ENCODE peak calls at places on chromosomes 4 and X, in seven cellular contexts. R, W, J, D, C, U and T are unnamed samples.

GRCh38 chr4:55635282-55635681 is 816 bp downstream of the NMU start:
- DNase-seq in C (peak), J (peak), R (no peak), D (no peak), W (no peak), U (no peak), T (no peak)

GRCh38 chr4:32010221-32010620 is 1290.1 kb downstream of the PCDH7 start:
- DNase-seq in R (no peak), C (no peak), W (no peak), D (no peak), J (no peak), U (no peak), T (no peak)

GRCh38 chr4:73259552-73260140 is 1.0 kb upstream of the ANKRD17 start:
- DNase-seq in J (no peak), D (no peak), C (peak), R (no peak), W (peak), U (no peak), T (no peak)

GRCh38 chrX:109714340-109714958 is 18.6 kb downstream of the ACSL4 start:
- DNase-seq in D (no peak), W (no peak), J (no peak), C (no peak), U (no peak), R (no peak), T (no peak)

GRCh38 chr4:173493041-173493440 is 37.0 kb downstream of the HAND2 start:
- DNase-seq in W (no peak), J (no peak), C (no peak), D (no peak), R (no peak), U (no peak), T (no peak)

GRCh38 chr4:165381821-165382373 is 3.1 kb downstream of the CPE start:
- DNase-seq in C (no peak), J (no peak), W (no peak), U (no peak), D (no peak), R (no peak), T (no peak)

GRCh38 chr4:140748171-140748570 is 8.0 kb downstream of the TBC1D9 start:
- DNase-seq in J (no peak), R (no peak), W (no peak), D (no peak), C (no peak), U (no peak), T (no peak)

GRCh38 chr4:187602339-187603092 is 393.1 kb upstream of the ZFP42 start:
- DNase-seq in W (no peak), C (no peak), D (no peak), J (no peak), R (no peak), U (no peak), T (no peak)

GRCh38 chrX:11427082-11428033 is 134.1 kb downstream of the AMELX start:
- DNase-seq in W (no peak), C (peak), R (no peak), J (peak), D (no peak), U (peak), T (peak)

GRCh38 chrX:34893741-34894140 is 48.9 kb upstream of the FAM47B start:
- DNase-seq in W (no peak), R (no peak), J (no peak), U (no peak), C (no peak), D (no peak), T (no peak)

GRCh38 chr4:161237495-161237894 is 926.3 kb downstream of the FSTL5 start:
- DNase-seq in U (no peak), C (no peak), W (no peak), J (no peak), R (no peak), D (no peak), T (no peak)

GRCh38 chr4:169286562-169287301 is 16.0 kb upstream of the SH3RF1 start:
- DNase-seq in W (no peak), U (no peak), J (no peak), D (no peak), C (peak), R (no peak), T (no peak)

GRCh38 chr4:142846729-142847606 is 867 bp upstream of the INPP4B start:
- DNase-seq in W (peak), U (peak), J (peak), R (no peak), C (no peak), D (no peak), T (no peak)

GRCh38 chr4:144634978-144635747 is 10.8 kb upstream of the HHIP start:
- DNase-seq in D (no peak), U (no peak), W (no peak), J (no peak), C (no peak), R (peak), T (no peak)

GRCh38 chr4:86592553-86593249 is 1.4 kb upstream of the PTPN13 start:
- DNase-seq in R (no peak), J (no peak), D (no peak), C (no peak), U (no peak), W (no peak), T (no peak)

GRCh38 chr4:75821966-75822365 is 80.3 kb downstream of the PPEF2 start:
- DNase-seq in J (no peak), U (no peak), W (no peak), R (no peak), D (no peak), C (no peak), T (no peak)

GRCh38 chrX:107675823-107676555 is 47.7 kb downstream of the PRPS1 start:
- DNase-seq in J (no peak), D (no peak), U (no peak), C (no peak), R (no peak), W (no peak), T (no peak)

GRCh38 chr4:52038109-52038912 is at the start of gene SGCB:
- DNase-seq in W (no peak), C (peak), R (no peak), U (peak), D (peak), J (peak), T (peak)

GRCh38 chr4:22052076-22052475 is 103.5 kb upstream of the KCNIP4 start:
- DNase-seq in D (no peak), R (no peak), U (no peak), J (no peak), W (no peak), C (no peak), T (no peak)

GRCh38 chr4:22048326-22048725 is 99.8 kb upstream of the KCNIP4 start:
- DNase-seq in J (no peak), R (no peak), D (no peak), U (no peak), C (no peak), W (no peak), T (no peak)

GRCh38 chr4:22045051-22045450 is 96.5 kb upstream of the KCNIP4 start:
- DNase-seq in W (no peak), U (no peak), J (no peak), C (no peak), D (no peak), R (no peak), T (no peak)

DNA sequence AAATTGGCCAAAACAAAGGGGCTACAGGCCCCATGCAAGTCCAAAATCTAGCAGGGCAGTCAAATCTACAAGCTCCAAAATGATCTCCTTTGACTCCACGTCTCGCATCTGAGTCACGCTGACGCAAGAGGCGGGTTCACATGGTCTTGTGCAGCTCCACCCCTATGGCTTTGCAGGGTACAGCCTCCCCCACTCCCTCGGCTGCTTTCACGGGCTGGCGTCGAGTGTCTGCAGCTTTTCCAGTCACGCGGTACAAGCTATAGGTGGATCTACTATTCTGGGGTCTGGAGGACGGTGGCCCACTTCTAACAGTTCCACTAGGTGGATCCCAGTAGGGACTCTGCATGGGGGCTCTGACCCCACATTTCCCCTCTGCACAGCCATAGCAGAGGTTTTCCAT is 99.2 kb upstream of the KCNIP4 start:
- DNase-seq in R (no peak), U (no peak), C (no peak), J (no peak), W (no peak), D (no peak), T (no peak)
- TF ChIP-seq TAF1 in R (no peak), U (no peak), C (no peak), J (no peak), W (no peak), D (no peak), T (no peak)

GRCh38 chr4:139282375-139283075 is 2.5 kb upstream of the MGARP start:
- DNase-seq in C (no peak), D (no peak), J (no peak), U (no peak), W (no peak), R (no peak), T (no peak)

GRCh38 chr4:139281212-139281611 is 1.2 kb upstream of the MGARP start:
- DNase-seq in C (no peak), J (no peak), D (no peak), U (no peak), W (no peak), R (no peak), T (no peak)

GRCh38 chr4:139279723-139280620 is at the start of gene MGARP:
- DNase-seq in C (no peak), W (no peak), R (no peak), U (peak), J (peak), D (no peak), T (no peak)

GRCh38 chr4:139278450-139278849 is 1.6 kb downstream of the MGARP start:
- DNase-seq in R (no peak), J (no peak), C (no peak), U (no peak), W (no peak), D (no peak), T (no peak)

DNA sequence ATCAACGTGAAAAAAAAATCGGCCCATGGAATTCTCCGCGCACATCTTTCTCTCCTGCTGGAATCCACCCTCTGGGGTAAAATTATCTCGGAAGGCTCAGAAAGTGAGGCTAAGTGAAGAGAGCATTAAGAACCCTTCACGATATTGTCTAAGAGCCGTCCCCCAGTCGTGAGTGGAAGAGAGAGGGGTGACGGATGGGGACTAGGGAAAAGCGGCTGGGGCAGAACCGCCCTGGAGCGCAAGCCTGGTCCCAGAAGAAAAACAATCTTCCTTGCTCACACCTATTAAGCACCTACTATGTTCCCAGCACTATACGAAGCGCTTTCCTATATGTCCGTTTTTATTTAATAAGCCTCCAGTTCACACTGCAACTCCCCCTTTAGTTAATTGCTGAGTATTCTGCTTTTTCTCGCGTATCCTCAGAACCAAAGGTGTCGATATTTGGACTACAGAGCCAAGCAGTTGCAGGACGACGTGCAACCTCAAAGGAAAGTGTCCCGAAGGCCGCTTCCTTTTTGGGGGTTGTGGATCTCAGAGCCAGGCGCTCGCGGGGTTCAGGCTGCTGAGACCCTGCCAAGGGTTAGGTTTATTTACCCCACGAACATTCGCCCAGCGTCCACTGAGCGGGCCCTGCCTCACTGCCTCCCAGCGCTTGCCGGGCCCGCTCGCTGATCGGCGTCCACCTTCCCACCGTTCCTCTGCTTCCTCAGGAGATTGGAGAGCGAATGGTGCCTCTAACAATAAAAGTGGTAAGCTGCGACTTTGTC is 886 bp downstream of the MGARP start:
- DNase-seq in C (no peak), D (no peak), J (peak), W (no peak), U (peak), R (no peak), T (no peak)
- TF ChIP-seq TAF1 in C (no peak), D (no peak), J (no peak), W (no peak), U (no peak), R (no peak), T (no peak)

GRCh38 chr4:154205471-154205870 is 286.1 kb downstream of the DCHS2 start:
- DNase-seq in U (no peak), W (no peak), D (no peak), C (peak), R (no peak), J (no peak), T (no peak)

DNA sequence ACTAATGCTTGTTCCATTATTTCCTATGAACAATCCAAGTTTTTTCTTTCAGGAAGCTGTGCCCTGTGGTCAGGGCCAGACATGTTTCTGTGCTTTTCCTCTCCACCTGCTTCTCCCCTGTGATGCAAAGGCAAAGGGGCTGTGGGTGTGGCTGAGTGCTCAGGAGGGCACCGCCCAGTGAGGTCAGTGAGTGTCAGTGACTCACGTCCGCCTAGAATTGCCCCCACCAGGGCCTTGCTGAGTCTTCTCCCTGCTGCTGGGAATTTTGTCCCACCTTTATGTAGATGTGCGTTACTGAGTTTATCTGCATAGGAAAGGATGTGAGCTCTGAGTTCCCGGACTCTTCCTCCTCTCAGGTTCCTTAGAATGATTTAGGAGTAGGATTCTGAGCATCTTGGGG is 283.2 kb downstream of the DCHS2 start:
- DNase-seq in J (no peak), C (peak), U (no peak), R (no peak), D (no peak), W (no peak), T (no peak)
- TF ChIP-seq TAF1 in J (no peak), C (no peak), U (no peak), R (no peak), D (no peak), W (no peak), T (no peak)

GRCh38 chrX:78527818-78528217 is 131.3 kb downstream of the RTL3 start:
- DNase-seq in U (no peak), D (no peak), R (no peak), W (no peak), J (no peak), C (no peak), T (no peak)
- TF ChIP-seq TAF1 in U (no peak), D (no peak), R (no peak), W (no peak), J (no peak), C (no peak), T (no peak)

GRCh38 chr4:74376888-74377483 is 12.0 kb downstream of the EREG start:
- DNase-seq in U (no peak), J (peak), C (peak), R (no peak), D (peak), W (peak), T (no peak)
- TF ChIP-seq TAF1 in U (no peak), J (no peak), C (no peak), R (no peak), D (no peak), W (no peak), T (no peak)

DNA sequence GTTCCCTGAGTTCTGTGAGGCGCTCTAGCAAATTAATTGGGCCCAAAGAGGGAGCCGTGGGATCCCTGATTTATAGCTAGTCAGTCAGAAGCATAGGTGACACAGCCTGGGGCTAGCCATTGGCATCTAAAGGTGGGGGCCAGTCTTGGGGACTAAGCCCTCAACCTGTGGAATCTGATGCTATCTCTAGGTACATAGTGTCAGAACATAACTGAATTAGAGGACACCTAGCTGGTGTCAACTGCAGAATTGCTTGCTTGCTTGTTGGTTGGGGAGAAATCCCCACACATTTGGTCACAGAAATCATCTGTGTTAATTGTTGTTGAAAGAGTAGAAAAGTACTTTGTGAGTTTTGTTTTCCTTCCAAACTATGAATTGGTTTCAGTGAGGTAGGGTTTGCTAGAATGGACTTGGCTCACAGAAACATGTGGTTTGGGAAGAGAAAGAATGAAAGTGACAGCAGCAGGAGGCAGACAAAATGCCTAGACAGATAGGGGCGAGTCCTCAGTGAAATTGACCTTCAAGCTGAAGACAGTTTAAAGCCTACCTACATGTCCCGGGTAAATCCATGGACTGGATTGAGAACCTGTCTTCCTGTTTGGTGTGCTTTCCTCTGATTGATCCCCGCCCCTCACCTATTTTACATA is 12.8 kb upstream of the GPR82 start:
- DNase-seq in R (no peak), C (no peak), J (no peak), U (no peak), W (no peak), D (no peak), T (no peak)
- TF ChIP-seq TAF1 in R (no peak), C (no peak), J (no peak), U (no peak), W (no peak), D (no peak), T (no peak)

DNA sequence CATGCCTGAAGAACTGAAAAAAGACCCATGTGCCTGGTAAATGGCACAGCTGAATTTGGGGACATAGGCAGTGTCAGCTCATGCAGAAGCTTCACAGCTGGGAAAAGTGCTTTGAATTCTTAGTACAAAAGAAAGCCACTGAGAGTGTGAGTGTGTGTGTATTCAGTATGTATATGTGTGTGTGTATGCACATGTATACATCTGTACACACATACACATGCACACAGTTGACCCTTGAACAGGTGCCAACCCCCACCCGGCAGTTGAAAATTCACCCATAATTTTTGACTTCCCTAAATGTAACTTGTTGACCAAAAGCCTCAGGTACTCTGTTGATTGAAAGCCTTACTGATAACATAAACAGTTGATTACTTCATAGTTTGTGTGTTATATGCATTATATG is 49.5 kb upstream of the ENPP6 start:
- DNase-seq in U (no peak), D (no peak), J (no peak), R (no peak), C (no peak), W (no peak), T (no peak)
- TF ChIP-seq TAF1 in U (no peak), D (no peak), J (no peak), R (no peak), C (no peak), W (no peak), T (no peak)